ENCODE peak calls at places on chromosomes 16 and 17, in ten cellular contexts. O is right cardiac atrium; Y is AG04450; I is endodermal cell; U is effector memory CD4-positive, alpha-beta T cell; R is aorta; G is Karpas-422; H is mesendoderm; W is A549; P is tibial nerve. D is an unnamed sample.

GRCh38 chr17:1055751-1056645 is 59.1 kb downstream of the TIMM22 start:
- DNase-seq in U (no peak), R (peak), P (peak), I (peak), W (peak), Y (peak), O (peak), G (peak), H (peak), D (peak)

GRCh38 chr17:54780238-54780637 is 120.4 kb upstream of the TOM1L1 start:
- DNase-seq in H (no peak), O (no peak), W (no peak), R (no peak), U (no peak), Y (no peak), G (no peak), P (no peak), I (no peak), D (no peak)

GRCh38 chr16:13316008-13316407 is 414.6 kb downstream of the SHISA9 start:
- DNase-seq in R (no peak), U (no peak), P (no peak), G (no peak), Y (no peak), O (no peak), W (no peak), I (no peak), H (no peak), D (no peak)

GRCh38 chr16:47617732-47618131 is 156.6 kb downstream of the PHKB start:
- DNase-seq in P (no peak), G (no peak), H (peak), Y (no peak), R (no peak), U (no peak), O (no peak), I (peak), W (no peak), D (no peak)

GRCh38 chr17:62950067-62950466 is 16.0 kb upstream of the TANC2 start:
- DNase-seq in Y (no peak), W (no peak), P (no peak), H (peak), O (peak), I (no peak), G (peak), U (no peak), R (peak), D (no peak)

GRCh38 chr17:16415031-16415924 is at the start of gene TRPV2:
- DNase-seq in O (peak), U (peak), H (peak), W (peak), G (peak), Y (no peak), I (peak), P (no peak), R (no peak), D (no peak)

GRCh38 chr17:37392024-37392590 is 14.5 kb downstream of the ACACA start:
- DNase-seq in I (no peak), O (no peak), R (no peak), U (no peak), H (no peak), P (peak), W (no peak), G (no peak), Y (peak), D (no peak)

GRCh38 chr17:79065105-79065670 is 9.4 kb upstream of the ENGASE start:
- DNase-seq in U (peak), I (peak), G (peak), R (peak), P (no peak), W (peak), H (peak), O (no peak), Y (no peak), D (no peak)

GRCh38 chr16:46970089-46970488 is 3.4 kb downstream of the DNAJA2 start:
- DNase-seq in I (no peak), U (no peak), G (no peak), P (no peak), H (no peak), O (peak), R (no peak), W (no peak), Y (no peak), D (no peak)

GRCh38 chr17:1999557-2000251 is 25.4 kb downstream of the RTN4RL1 start:
- DNase-seq in Y (no peak), R (peak), P (no peak), O (peak), G (peak), U (no peak), W (no peak), I (peak), H (peak), D (no peak)

GRCh38 chr17:22514315-22514714 is 822.0 kb downstream of the KCNJ18 start:
- DNase-seq in I (no peak), O (no peak), Y (no peak), R (no peak), U (no peak), H (no peak), W (no peak), G (no peak), P (no peak), D (no peak)

GRCh38 chr17:31373150-31374082 is 18.1 kb upstream of the RAB11FIP4 start:
- DNase-seq in P (peak), R (no peak), U (no peak), I (no peak), Y (peak), H (peak), W (no peak), G (peak), O (no peak), D (no peak)

GRCh38 chr17:35849469-35850348 is 19.0 kb downstream of the HEATR9 start:
- DNase-seq in P (peak), R (no peak), O (no peak), U (peak), G (peak), H (peak), W (peak), Y (peak), I (peak), D (peak)

GRCh38 chr16:727291-727977 is 528 bp downstream of the HAGHL start:
- DNase-seq in O (no peak), P (no peak), U (no peak), Y (no peak), I (no peak), W (no peak), R (no peak), G (peak), H (no peak), D (no peak)

GRCh38 chr17:77489898-77490265 is 349.1 kb downstream of the SEC14L1 start:
- DNase-seq in O (peak), W (no peak), G (no peak), P (peak), I (peak), R (peak), Y (no peak), H (no peak), U (no peak), D (peak)

GRCh38 chr17:50437409-50437808 is 11.4 kb downstream of the ACSF2 start:
- DNase-seq in P (no peak), U (no peak), Y (no peak), O (no peak), W (no peak), G (no peak), R (no peak), H (no peak), I (no peak), D (no peak)

GRCh38 chr17:9206989-9207317 is 185.6 kb downstream of the NTN1 start:
- DNase-seq in Y (no peak), R (no peak), H (no peak), G (no peak), O (no peak), I (no peak), W (no peak), P (no peak), U (no peak), D (no peak)

GRCh38 chr17:45270828-45271418 is 9.0 kb upstream of the SPATA32 start:
- DNase-seq in P (no peak), U (peak), H (peak), Y (no peak), G (peak), R (no peak), W (peak), O (no peak), I (peak), D (no peak)

GRCh38 chr17:34843682-34844081 is 117.6 kb downstream of the CCT6B start:
- DNase-seq in G (no peak), P (no peak), I (no peak), R (no peak), O (no peak), Y (no peak), H (no peak), W (no peak), U (no peak), D (no peak)

GRCh38 chr17:40346768-40347154 is 17.8 kb downstream of the GJD3 start:
- DNase-seq in Y (no peak), U (peak), P (no peak), R (no peak), W (no peak), G (no peak), I (no peak), O (no peak), H (no peak), D (no peak)

GRCh38 chr17:44200478-44201155 is 933 bp upstream of the ATXN7L3 start:
- DNase-seq in U (no peak), W (no peak), P (no peak), Y (no peak), R (peak), H (peak), O (no peak), I (no peak), G (peak), D (no peak)

GRCh38 chr17:79985361-79985760 is 50.3 kb downstream of the TBC1D16 start:
- DNase-seq in U (no peak), H (no peak), W (no peak), O (no peak), G (no peak), P (no peak), I (peak), Y (no peak), R (peak), D (no peak)

GRCh38 chr17:27860971-27861669 is 32.0 kb downstream of the LYRM9 start:
- DNase-seq in I (no peak), Y (no peak), R (no peak), G (no peak), W (no peak), P (no peak), O (no peak), U (no peak), H (no peak), D (no peak)

GRCh38 chr17:68732301-68732749 is 131.2 kb upstream of the FAM20A start:
- DNase-seq in Y (no peak), I (peak), H (peak), W (no peak), G (no peak), R (no peak), O (no peak), U (no peak), P (no peak), D (no peak)

GRCh38 chr16:4870138-4870671 is 22.9 kb downstream of the UBN1 start:
- DNase-seq in P (no peak), R (no peak), U (no peak), G (no peak), Y (no peak), H (no peak), I (no peak), O (no peak), W (no peak), D (no peak)

GRCh38 chr16:53545433-53545832 is 42.4 kb upstream of the AKTIP start:
- DNase-seq in P (no peak), U (peak), H (no peak), W (no peak), I (no peak), O (no peak), R (no peak), Y (no peak), G (no peak), D (no peak)

GRCh38 chr17:9531080-9531479 is 44.5 kb downstream of the STX8 start:
- DNase-seq in P (no peak), I (no peak), G (no peak), R (no peak), H (no peak), U (no peak), O (no peak), W (no peak), Y (no peak), D (no peak)

GRCh38 chr17:80441133-80441578 is 26.2 kb downstream of the ENDOV start:
- DNase-seq in O (peak), Y (no peak), W (peak), U (no peak), H (peak), R (no peak), P (no peak), G (peak), I (peak), D (no peak)

GRCh38 chr17:82979718-82980117 is 99.7 kb upstream of the METRNL start:
- DNase-seq in Y (no peak), W (no peak), H (no peak), O (no peak), P (no peak), G (no peak), U (no peak), R (no peak), I (no peak), D (no peak)

GRCh38 chr16:19203374-19203966 is 35.4 kb downstream of the SYT17 start:
- DNase-seq in R (no peak), U (no peak), P (no peak), H (no peak), W (no peak), Y (no peak), I (no peak), O (no peak), G (no peak), D (no peak)

GRCh38 chr17:82592289-82592683 is 56.0 kb downstream of the WDR45B start:
- DNase-seq in Y (no peak), R (peak), P (no peak), W (no peak), G (no peak), U (no peak), I (no peak), H (no peak), O (no peak), D (no peak)

GRCh38 chr17:17350491-17351355 is 47.5 kb downstream of the NT5M start:
- DNase-seq in U (no peak), O (no peak), P (no peak), I (peak), W (peak), R (no peak), G (no peak), H (peak), Y (no peak), D (no peak)

GRCh38 chr16:67946966-67947558 is 3.1 kb upstream of the LCAT start:
- DNase-seq in P (no peak), G (no peak), I (no peak), H (no peak), O (no peak), Y (no peak), U (no peak), R (no peak), W (no peak), D (no peak)

GRCh38 chr17:29617125-29617480 is 5.6 kb downstream of the CORO6 start:
- DNase-seq in O (peak), Y (no peak), P (peak), W (peak), H (peak), R (peak), I (peak), G (peak), U (peak), D (peak)

GRCh38 chr17:21510686-21511367 is 134.7 kb downstream of the KCNJ12 start:
- DNase-seq in U (no peak), H (peak), R (no peak), I (peak), W (no peak), O (no peak), Y (no peak), P (no peak), G (no peak), D (no peak)

GRCh38 chr17:76772842-76773521 is 35.1 kb downstream of the MFSD11 start:
- DNase-seq in I (peak), G (no peak), H (peak), Y (peak), O (peak), W (no peak), P (no peak), R (no peak), U (peak), D (no peak)

DNA sequence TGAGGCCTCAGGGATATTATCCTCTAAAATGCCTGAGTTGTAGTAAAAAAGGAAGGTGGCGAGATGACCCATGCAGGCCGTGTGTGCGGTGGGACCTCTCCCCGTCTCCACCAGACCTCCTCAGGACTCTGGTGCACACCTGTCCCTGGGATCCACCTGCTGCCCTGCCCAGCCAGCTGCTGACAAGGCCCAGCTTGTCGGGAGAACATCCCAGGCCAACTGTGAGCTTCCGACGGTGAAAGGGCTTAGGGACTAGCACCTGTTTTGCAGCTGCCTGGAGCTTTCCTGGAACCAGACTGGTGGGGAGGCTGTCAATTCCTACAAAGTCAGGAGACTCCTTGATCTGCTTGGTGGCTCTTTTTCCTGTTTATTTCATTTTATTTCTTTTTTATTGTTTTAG is 11.6 kb downstream of the IL34 start:
- DNase-seq in H (no peak), R (no peak), W (no peak), I (no peak), P (no peak), U (no peak), Y (no peak), G (no peak), O (no peak), D (no peak)
- H3K27ac ChIP-seq in H (no peak), R (no peak), W (no peak), I (no peak), P (no peak), U (no peak), Y (no peak), G (no peak), O (no peak), D (no peak)

GRCh38 chr16:86665319-86665675 is 86.9 kb downstream of the FOXL1 start:
- DNase-seq in I (no peak), U (no peak), P (no peak), G (no peak), Y (peak), W (no peak), O (no peak), H (no peak), R (no peak), D (no peak)

GRCh38 chr16:86662740-86663139 is 84.4 kb downstream of the FOXL1 start:
- DNase-seq in W (no peak), I (no peak), P (no peak), H (no peak), G (no peak), U (no peak), R (no peak), O (no peak), Y (no peak), D (no peak)

GRCh38 chr16:86665929-86666328 is 87.6 kb downstream of the FOXL1 start:
- DNase-seq in U (no peak), P (no peak), O (no peak), G (no peak), Y (no peak), R (no peak), I (no peak), W (no peak), H (no peak), D (no peak)

GRCh38 chr16:86663691-86664517 is 85.6 kb downstream of the FOXL1 start:
- DNase-seq in I (no peak), P (no peak), U (no peak), W (no peak), Y (no peak), G (no peak), H (no peak), R (no peak), O (no peak), D (no peak)

DNA sequence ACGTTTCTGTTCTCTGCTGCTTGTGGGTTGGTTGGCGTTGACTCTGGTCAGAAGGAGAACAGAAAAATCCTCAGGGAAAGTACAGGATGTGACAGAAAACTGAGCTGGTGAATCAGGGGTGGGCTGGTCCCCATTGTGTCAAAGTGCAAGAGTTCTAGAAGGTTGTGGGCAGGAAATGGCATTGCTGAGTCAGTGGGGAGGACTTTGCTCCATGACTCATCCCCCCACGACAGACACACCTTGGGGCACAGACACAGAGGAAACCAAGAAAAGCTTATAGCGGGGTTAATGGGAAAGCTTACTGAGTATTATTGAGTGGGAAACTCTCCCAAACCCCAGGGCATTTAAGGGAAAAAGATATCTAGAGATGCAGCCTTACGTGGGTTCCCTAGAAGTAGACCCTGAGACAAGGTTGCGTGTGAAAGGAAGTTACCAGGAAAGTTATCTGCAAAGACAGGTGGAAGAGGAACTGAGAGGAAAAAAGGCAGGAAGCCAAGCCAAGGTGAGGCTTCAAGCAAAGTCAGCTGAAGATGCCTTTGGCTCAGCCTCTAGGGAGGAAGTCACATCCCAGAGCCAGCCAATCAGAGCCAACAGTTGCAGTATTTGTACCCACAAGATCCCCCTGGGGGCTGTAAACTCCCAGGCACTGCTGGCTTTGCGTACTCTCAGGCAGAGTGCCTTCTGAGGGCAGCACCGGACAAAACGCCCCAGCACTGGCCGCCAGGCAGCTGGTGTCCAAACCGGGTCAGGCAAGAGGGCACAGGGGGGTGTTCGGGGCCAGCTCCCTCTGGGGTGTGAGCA is 86.4 kb downstream of the FOXL1 start:
- DNase-seq in W (peak), P (no peak), G (no peak), H (peak), O (no peak), R (peak), U (no peak), Y (peak), I (no peak), D (no peak)
- H3K27ac ChIP-seq in W (peak), P (no peak), G (no peak), H (peak), O (peak), R (no peak), U (no peak), Y (peak), I (no peak), D (no peak)

GRCh38 chr17:57257213-57257873 is 1.0 kb downstream of the MSI2 start:
- DNase-seq in U (no peak), W (no peak), P (no peak), H (no peak), G (peak), O (no peak), Y (no peak), R (no peak), I (no peak), D (no peak)

GRCh38 chr17:57255776-57256681 is at the start of gene MSI2:
- DNase-seq in I (peak), O (peak), G (peak), W (peak), U (peak), R (peak), H (peak), P (peak), Y (peak), D (peak)

GRCh38 chr17:57256708-57257112 is 387 bp downstream of the MSI2 start:
- DNase-seq in R (peak), I (no peak), P (peak), Y (no peak), W (no peak), U (peak), G (peak), H (peak), O (no peak), D (no peak)

GRCh38 chr17:57253307-57254065 is 2.8 kb upstream of the MSI2 start:
- DNase-seq in O (no peak), P (no peak), U (no peak), I (no peak), G (no peak), Y (no peak), W (no peak), R (no peak), H (no peak), D (no peak)

GRCh38 chr17:57255182-57255775 is 1.0 kb upstream of the MSI2 start:
- DNase-seq in U (no peak), P (no peak), R (no peak), G (no peak), O (no peak), Y (no peak), I (no peak), H (no peak), W (no peak), D (no peak)
- H3K27ac ChIP-seq in U (peak), P (peak), R (no peak), G (peak), O (peak), Y (no peak), I (no peak), H (no peak), W (peak), D (peak)

GRCh38 chr17:52419256-52419655 is 260.7 kb upstream of the CA10 start:
- DNase-seq in U (no peak), W (no peak), O (no peak), H (no peak), I (no peak), P (no peak), Y (no peak), G (no peak), R (no peak), D (no peak)
- H3K27ac ChIP-seq in U (no peak), W (no peak), O (no peak), H (no peak), I (no peak), P (no peak), Y (no peak), G (no peak), R (no peak), D (no peak)

GRCh38 chr17:64156670-64157069 is 26.7 kb upstream of the ERN1 start:
- DNase-seq in U (no peak), H (no peak), O (no peak), P (no peak), G (no peak), I (peak), R (no peak), Y (no peak), W (no peak), D (no peak)

GRCh38 chr17:64155751-64156544 is 26.0 kb upstream of the ERN1 start:
- DNase-seq in U (no peak), H (no peak), O (peak), G (no peak), R (peak), Y (no peak), I (peak), P (peak), W (no peak), D (peak)

GRCh38 chr17:64154321-64155089 is 24.6 kb upstream of the ERN1 start:
- DNase-seq in O (no peak), Y (no peak), G (no peak), R (no peak), I (peak), P (no peak), U (no peak), W (no peak), H (no peak), D (peak)

GRCh38 chr17:64153565-64153964 is 23.6 kb upstream of the ERN1 start:
- DNase-seq in W (no peak), Y (no peak), H (no peak), O (no peak), R (no peak), G (no peak), U (no peak), I (peak), P (no peak), D (no peak)

GRCh38 chr17:64155090-64155630 is 25.2 kb upstream of the ERN1 start:
- DNase-seq in R (no peak), W (no peak), H (no peak), Y (no peak), O (no peak), P (no peak), G (no peak), U (no peak), I (no peak), D (no peak)
- H3K27ac ChIP-seq in R (no peak), W (no peak), H (no peak), Y (no peak), O (peak), P (peak), G (no peak), U (no peak), I (no peak), D (peak)